ENCODE peak calls at places on chromosome 21, in four cellular contexts. F, R, C and L are unnamed samples.

GRCh38 chr21:31914472-31914871 is 41.7 kb downstream of the HUNK start:
- DNase-seq in F (no peak), R (no peak), C (no peak), L (no peak)

GRCh38 chr21:39108291-39109162 is 74.7 kb downstream of the PSMG1 start:
- DNase-seq in F (no peak), R (no peak), C (no peak), L (no peak)

GRCh38 chr21:35974801-35975200 is 85.5 kb downstream of the SETD4 start:
- DNase-seq in F (no peak), R (peak; percentile 13), C (peak; percentile 75), L (no peak)

GRCh38 chr21:31732891-31733520 is 1.1 kb upstream of the SCAF4 start:
- DNase-seq in F (no peak), R (no peak), C (peak; percentile 15), L (no peak)

GRCh38 chr21:29025328-29025713 is 853 bp downstream of the USP16 start:
- DNase-seq in F (no peak), R (no peak), C (no peak), L (peak; percentile 19)

GRCh38 chr21:31410763-31411278 is 66.8 kb upstream of the TIAM1 start:
- DNase-seq in F (no peak), R (no peak), C (no peak), L (no peak)

GRCh38 chr21:38858429-38859205 is 52.9 kb downstream of the ETS2 start:
- DNase-seq in F (no peak), R (no peak), C (no peak), L (no peak)

GRCh38 chr21:35616090-35616489 is 444.2 kb downstream of the SETD4 start:
- DNase-seq in F (no peak), R (peak; percentile 3), C (no peak), L (no peak)

GRCh38 chr21:42554251-42554937 is 40.7 kb downstream of the SLC37A1 start:
- DNase-seq in F (no peak), R (no peak), C (no peak), L (no peak)

GRCh38 chr21:29351691-29352090 is 53.0 kb downstream of the BACH1 start:
- DNase-seq in F (no peak), R (no peak), C (no peak), L (no peak)

GRCh38 chr21:29279531-29279930 is 19.2 kb upstream of the BACH1 start:
- DNase-seq in F (no peak), R (no peak), C (no peak), L (no peak)

GRCh38 chr21:45432575-45433255 is 27.8 kb downstream of the COL18A1 start:
- DNase-seq in F (no peak), R (no peak), C (peak; percentile 79), L (no peak)
- TF ChIP-seq TCF7L2 in F (peak; percentile 79), R (no peak), C (no peak), L (no peak)

GRCh38 chr21:34367320-34367935 is 3.6 kb downstream of the KCNE2 start:
- DNase-seq in F (peak; percentile 35), R (peak; percentile 54), C (peak; percentile 56), L (no peak)
- TF ChIP-seq TCF7L2 in F (no peak), R (no peak), C (no peak), L (no peak)

DNA sequence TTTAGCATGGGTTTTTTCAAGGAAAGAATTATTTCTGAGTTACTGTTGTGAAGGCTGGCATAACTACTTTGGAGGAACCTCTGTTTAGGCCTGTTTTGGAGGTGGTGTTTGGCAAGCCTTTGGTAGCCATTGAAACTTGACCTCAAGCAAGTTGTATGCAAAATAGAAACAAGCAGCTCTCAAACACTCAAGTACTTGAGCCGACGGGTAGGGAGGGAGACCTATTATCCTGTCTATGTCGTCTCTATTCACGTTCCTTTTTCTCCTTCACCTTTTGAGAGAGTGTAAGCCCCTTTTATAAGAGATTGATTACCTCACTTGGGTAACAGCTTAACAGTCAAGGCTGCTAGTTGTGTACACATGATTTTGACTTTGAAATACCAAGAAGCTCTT is 878.3 kb upstream of the CXADR start:
- DNase-seq in F (no peak), R (no peak), C (no peak), L (no peak)
- TF ChIP-seq TCF7L2 in F (no peak), R (no peak), C (no peak), L (no peak)

DNA sequence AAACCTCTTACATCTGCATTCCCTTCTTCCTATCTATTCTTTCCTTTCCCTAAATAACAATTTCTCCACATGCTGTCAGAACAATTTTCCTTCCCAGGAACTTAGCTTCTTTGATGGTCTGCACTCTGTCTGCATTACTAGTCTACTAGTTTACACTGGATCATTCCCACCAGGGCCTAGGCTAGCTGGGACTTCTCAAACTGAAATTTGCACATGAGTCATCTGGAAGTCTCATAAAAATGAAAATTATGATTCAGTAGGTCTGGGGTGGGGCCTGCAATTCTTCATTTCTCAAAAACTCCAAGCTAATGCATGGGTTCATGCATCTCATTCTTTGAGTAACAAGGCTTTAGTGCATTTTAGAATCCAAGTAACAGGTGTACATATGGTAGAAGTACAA is 74.2 kb downstream of the GABPA start:
- DNase-seq in F (no peak), R (no peak), C (no peak), L (no peak)
- TF ChIP-seq TCF7L2 in F (no peak), R (no peak), C (no peak), L (no peak)

GRCh38 chr21:44082648-44083436 is 24.4 kb upstream of the PWP2 start:
- DNase-seq in F (no peak), R (no peak), C (no peak), L (no peak)

GRCh38 chr21:44086636-44087425 is 20.4 kb upstream of the PWP2 start:
- DNase-seq in F (no peak), R (no peak), C (no peak), L (no peak)

GRCh38 chr21:44084496-44085241 is 22.5 kb upstream of the PWP2 start:
- DNase-seq in F (no peak), R (no peak), C (no peak), L (no peak)

GRCh38 chr21:44085491-44086321 is 21.5 kb upstream of the PWP2 start:
- DNase-seq in F (no peak), R (no peak), C (no peak), L (no peak)

GRCh38 chr21:44083631-44084291 is 23.4 kb upstream of the PWP2 start:
- DNase-seq in F (no peak), R (no peak), C (no peak), L (no peak)
- TF ChIP-seq TCF7L2 in F (no peak), R (no peak), C (no peak), L (no peak)

GRCh38 chr21:17491716-17492414 is 21.0 kb upstream of the CXADR start:
- DNase-seq in F (peak; percentile 86), R (peak; percentile 26), C (no peak), L (no peak)
- TF ChIP-seq TCF7L2 in F (no peak), R (no peak), C (no peak), L (no peak)